ENCODE peak calls at places on chromosome 11, in five cellular contexts. C is lower leg skin, K is right atrium auricular region, S is H1, R is A549. B is an unnamed sample.
A peak's percentile ranks its signal among the peaks of the same experiment; 100 is the strongest.

GRCh38 chr11:19614370-19614936 is 98.2 kb upstream of the NAV2 start:
- DNase-seq in C (no peak), K (no peak), S (no peak), R (no peak), B (no peak)

GRCh38 chr11:128915148-128915519 is 24.0 kb downstream of the KCNJ5 start:
- DNase-seq in C (no peak), K (no peak), S (no peak), R (no peak), B (no peak)

GRCh38 chr11:131037873-131038272 is 121.6 kb upstream of the SNX19 start:
- DNase-seq in C (no peak), K (no peak), S (no peak), R (no peak), B (no peak)

GRCh38 chr11:76327756-76328388 is 53.1 kb downstream of the THAP12 start:
- DNase-seq in C (no peak), K (no peak), S (no peak), R (no peak), B (no peak)

GRCh38 chr11:67468509-67468834 is 579 bp downstream of the TMEM134 start:
- DNase-seq in C (no peak), K (no peak), S (no peak), R (no peak), B (peak; percentile 11)

GRCh38 chr11:122285021-122285420 is 169.0 kb upstream of the BLID start:
- DNase-seq in C (no peak), K (no peak), S (no peak), R (no peak), B (no peak)

GRCh38 chr11:100095809-100096208 is 591.3 kb upstream of the ARHGAP42 start:
- DNase-seq in C (no peak), K (no peak), S (no peak), R (no peak), B (no peak)

GRCh38 chr11:132346558-132347148 is 976.2 kb downstream of the NTM start:
- DNase-seq in C (no peak), K (no peak), S (no peak), R (no peak), B (no peak)

GRCh38 chr11:73249858-73250773 is 22.0 kb upstream of the P2RY6 start:
- DNase-seq in C (no peak), K (no peak), S (no peak), R (no peak), B (no peak)

GRCh38 chr11:14380947-14381555 is 22.1 kb upstream of the RRAS2 start:
- DNase-seq in C (peak; percentile 38), K (peak; percentile 76), S (peak; percentile 81), R (peak; percentile 72), B (peak; percentile 56)

GRCh38 chr11:40203606-40204005 is 1255.8 kb downstream of the LRRC4C start:
- DNase-seq in C (no peak), K (no peak), S (no peak), R (no peak), B (no peak)

GRCh38 chr11:5592615-5593014 is 3.8 kb upstream of the TRIM6 start:
- DNase-seq in C (no peak), K (no peak), S (no peak), R (no peak), B (no peak)

GRCh38 chr11:82998697-82999096 is 73.0 kb downstream of the RAB30 start:
- DNase-seq in C (no peak), K (no peak), S (no peak), R (no peak), B (no peak)

GRCh38 chr11:8288166-8288772 is 24.6 kb upstream of the LMO1 start:
- DNase-seq in C (peak; percentile 16), K (peak; percentile 23), S (no peak), R (no peak), B (no peak)

GRCh38 chr11:115462004-115462541 is 42.1 kb downstream of the CADM1 start:
- DNase-seq in C (no peak), K (no peak), S (no peak), R (no peak), B (no peak)

GRCh38 chr11:118276422-118276821 is 12.3 kb upstream of the MPZL2 start:
- DNase-seq in C (no peak), K (no peak), S (no peak), R (no peak), B (no peak)

GRCh38 chr11:134155946-134156865 is 67.6 kb downstream of the NCAPD3 start:
- DNase-seq in C (no peak), K (no peak), S (no peak), R (no peak), B (no peak)

GRCh38 chr11:96187779-96188624 is 155.0 kb downstream of the MAML2 start:
- DNase-seq in C (no peak), K (no peak), S (no peak), R (no peak), B (peak; percentile 92)

GRCh38 chr11:132005874-132006273 is 635.5 kb downstream of the NTM start:
- DNase-seq in C (no peak), K (no peak), S (no peak), R (no peak), B (no peak)

GRCh38 chr11:100459791-100460190 is 227.3 kb upstream of the ARHGAP42 start:
- DNase-seq in C (no peak), K (no peak), S (no peak), R (no peak), B (no peak)

GRCh38 chr11:132744771-132745170 is 787.5 kb downstream of the OPCML start:
- DNase-seq in C (no peak), K (no peak), S (no peak), R (no peak), B (no peak)

GRCh38 chr11:92276773-92277172 is 52.2 kb downstream of the FAT3 start:
- DNase-seq in C (no peak), K (no peak), S (no peak), R (no peak), B (peak; percentile 51)

GRCh38 chr11:114281388-114281956 is 14.7 kb upstream of the NNMT start:
- DNase-seq in C (no peak), K (no peak), S (no peak), R (no peak), B (no peak)

GRCh38 chr11:5923789-5924188 is 18.3 kb upstream of the OR56A3 start:
- DNase-seq in C (no peak), K (no peak), S (no peak), R (no peak), B (no peak)

GRCh38 chr11:47889714-47890441 is 41.7 kb upstream of the NUP160 start:
- DNase-seq in C (no peak), K (no peak), S (no peak), R (no peak), B (no peak)

GRCh38 chr11:12150831-12151382 is 40.5 kb downstream of the MICAL2 start:
- DNase-seq in C (no peak), K (no peak), S (no peak), R (no peak), B (peak; percentile 81)

GRCh38 chr11:119567667-119568582 is 145.0 kb upstream of the THY1 start:
- DNase-seq in C (no peak), K (no peak), S (no peak), R (no peak), B (peak; percentile 70)

GRCh38 chr11:120134106-120134930 is 3.6 kb downstream of the TRIM29 start:
- DNase-seq in C (peak; percentile 15), K (no peak), S (peak; percentile 26), R (no peak), B (no peak)

GRCh38 chr11:117010808-117011540 is 87.3 kb downstream of the SIK3 start:
- DNase-seq in C (no peak), K (no peak), S (no peak), R (peak; percentile 54), B (peak; percentile 91)

GRCh38 chr11:57309106-57310059 is 15.4 kb downstream of the TNKS1BP1 start:
- DNase-seq in C (peak; percentile 14), K (no peak), S (no peak), R (no peak), B (no peak)

GRCh38 chr11:57310630-57311086 is 14.1 kb downstream of the TNKS1BP1 start:
- DNase-seq in C (peak; percentile 73), K (no peak), S (no peak), R (no peak), B (no peak)

GRCh38 chr11:57308426-57309060 is 16.2 kb downstream of the TNKS1BP1 start:
- DNase-seq in C (no peak), K (no peak), S (no peak), R (no peak), B (no peak)

GRCh38 chr11:57311109-57311936 is 13.4 kb downstream of the TNKS1BP1 start:
- DNase-seq in C (peak; percentile 95), K (peak; percentile 96), S (peak; percentile 94), R (peak; percentile 98), B (peak; percentile 98)

DNA sequence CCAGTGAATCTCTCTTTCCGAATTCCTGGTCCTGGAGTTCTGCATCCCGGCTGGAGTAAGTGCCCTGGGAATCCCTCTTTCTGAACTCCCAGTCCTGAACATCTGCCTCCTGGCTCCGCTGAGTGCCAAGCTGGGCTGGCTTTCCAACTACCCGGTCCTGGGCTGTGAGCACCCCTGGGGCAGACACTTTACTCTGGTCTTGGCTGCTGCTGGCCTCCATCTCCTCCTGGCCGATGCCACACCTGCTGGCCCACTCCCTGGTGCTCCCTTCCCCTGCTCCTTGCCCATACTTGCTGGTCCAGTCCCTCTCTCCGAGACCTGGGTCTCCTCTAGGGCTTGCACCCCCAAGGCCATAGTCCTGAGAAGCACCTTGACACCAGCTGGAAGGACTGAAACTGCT is 14.7 kb downstream of the TNKS1BP1 start:
- DNase-seq in C (no peak), K (no peak), S (no peak), R (no peak), B (no peak)
- H3K4me3 ChIP-seq in C (no peak overlapping the region), K (no peak overlapping the region), S (no peak overlapping the region), R (no peak overlapping the region), B (no peak overlapping the region)

GRCh38 chr11:31817621-31818493 is 6.7 kb upstream of the PAX6 start:
- DNase-seq in C (no peak), K (no peak), S (peak; percentile 90), R (no peak), B (no peak)

GRCh38 chr11:31820438-31820818 is 9.3 kb upstream of the PAX6 start:
- DNase-seq in C (no peak), K (no peak), S (no peak), R (no peak), B (no peak)

GRCh38 chr11:31819533-31820437 is 8.7 kb upstream of the PAX6 start:
- DNase-seq in C (no peak), K (no peak), S (peak; percentile 82), R (no peak), B (no peak)

GRCh38 chr11:31817054-31817620 is 6.0 kb upstream of the PAX6 start:
- DNase-seq in C (no peak), K (no peak), S (peak; percentile 64), R (no peak), B (no peak)

DNA sequence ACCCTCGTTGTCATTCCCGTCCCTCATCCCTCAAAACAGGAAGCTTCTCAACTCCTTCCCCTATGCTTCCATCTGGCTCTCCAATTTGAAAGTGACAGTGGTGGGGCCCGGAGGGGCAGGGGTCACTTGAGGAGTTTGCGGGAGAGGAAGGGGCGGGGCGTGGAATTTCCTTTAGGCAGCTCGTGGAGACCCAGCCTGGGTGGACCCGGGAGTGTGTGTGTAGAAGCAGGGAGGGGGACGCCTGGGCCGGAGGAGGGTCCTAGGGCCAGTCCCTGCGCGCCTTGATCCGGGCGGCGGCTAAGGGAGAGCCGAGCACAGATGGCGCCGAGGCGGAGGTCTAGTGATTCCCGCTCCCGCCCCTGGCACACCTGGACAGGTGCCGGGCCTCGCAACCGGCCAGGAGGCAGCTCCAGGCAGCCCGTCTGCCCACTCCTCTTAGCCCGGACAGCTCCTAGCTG is 7.8 kb upstream of the PAX6 start:
- DNase-seq in C (no peak), K (no peak), S (peak; percentile 74), R (no peak), B (no peak)
- TF ChIP-seq CTCF in C (no peak), K (no peak), S (no peak), R (no peak), B (no peak)

GRCh38 chr11:43581370-43582023 is 99.0 kb upstream of the HSD17B12 start:
- DNase-seq in C (no peak), K (no peak), S (no peak), R (no peak), B (no peak)
- H3K4me3 ChIP-seq in C (no peak overlapping the region), K (peak overlapping the region; percentile 37), S (peak overlapping the region; percentile 90), R (peak overlapping the region; percentile 65), B (no peak overlapping the region)

GRCh38 chr11:66126808-66127555 is 56.9 kb downstream of the PACS1 start:
- DNase-seq in C (peak; percentile 53), K (peak; percentile 77), S (no peak), R (no peak), B (peak; percentile 71)
- TF ChIP-seq CTCF in C (no peak), K (no peak), S (no peak), R (no peak), B (no peak)

B was measured in astrocyte of the spinal cord.